ENCODE peak calls at places on chromosomes 12 and 14, in nine cellular contexts. One of them, this sample, is unnamed.

GRCh38 chr12:321606-322326 is 59.1 kb upstream of the SLC6A13 start:
- DNase-seq in GM12865: no peak
- DNase-seq in stimulated activated CD4-positive, alpha-beta T cell treated with anti-CD3 and anti-CD28 coated beads, Interleukin-15, amount 100 ng/mL, for 1 hour: no peak
- DNase-seq in activated CD8-positive, alpha-beta memory T cell treated with anti-CD3 and anti-CD28 coated beads for 24 hours: no peak
- DNase-seq in CD4-positive, alpha-beta T cell: no peak
- DNase-seq in nephron progenitor cell: no peak
- DNase-seq in H7: no peak
- DNase-seq in GM23248: peak
- DNase-seq in frontal cortex: no peak
- DNase-seq in this sample: peak

GRCh38 chr12:53071591-53072551 is 7.3 kb downstream of the SPRYD3 start:
- DNase-seq in GM12865: no peak
- DNase-seq in stimulated activated CD4-positive, alpha-beta T cell treated with anti-CD3 and anti-CD28 coated beads, Interleukin-15, amount 100 ng/mL, for 1 hour: no peak
- DNase-seq in activated CD8-positive, alpha-beta memory T cell treated with anti-CD3 and anti-CD28 coated beads for 24 hours: no peak
- DNase-seq in CD4-positive, alpha-beta T cell: no peak
- DNase-seq in nephron progenitor cell: no peak
- DNase-seq in H7: peak
- DNase-seq in GM23248: peak
- DNase-seq in frontal cortex: no peak
- DNase-seq in this sample: peak

GRCh38 chr12:132335179-132335756 is 5.9 kb upstream of the GALNT9 start:
- DNase-seq in GM12865: no peak
- DNase-seq in stimulated activated CD4-positive, alpha-beta T cell treated with anti-CD3 and anti-CD28 coated beads, Interleukin-15, amount 100 ng/mL, for 1 hour: no peak
- DNase-seq in activated CD8-positive, alpha-beta memory T cell treated with anti-CD3 and anti-CD28 coated beads for 24 hours: no peak
- DNase-seq in CD4-positive, alpha-beta T cell: no peak
- DNase-seq in nephron progenitor cell: no peak
- DNase-seq in H7: no peak
- DNase-seq in GM23248: no peak
- DNase-seq in frontal cortex: no peak
- DNase-seq in this sample: no peak

GRCh38 chr14:29454026-29454693 is 473.5 kb downstream of the PRKD1 start:
- DNase-seq in GM12865: no peak
- DNase-seq in stimulated activated CD4-positive, alpha-beta T cell treated with anti-CD3 and anti-CD28 coated beads, Interleukin-15, amount 100 ng/mL, for 1 hour: no peak
- DNase-seq in activated CD8-positive, alpha-beta memory T cell treated with anti-CD3 and anti-CD28 coated beads for 24 hours: no peak
- DNase-seq in CD4-positive, alpha-beta T cell: no peak
- DNase-seq in nephron progenitor cell: no peak
- DNase-seq in H7: no peak
- DNase-seq in GM23248: no peak
- DNase-seq in frontal cortex: no peak
- DNase-seq in this sample: no peak

GRCh38 chr12:52495385-52495784 is 2.3 kb upstream of the KRT6A start:
- DNase-seq in GM12865: no peak
- DNase-seq in stimulated activated CD4-positive, alpha-beta T cell treated with anti-CD3 and anti-CD28 coated beads, Interleukin-15, amount 100 ng/mL, for 1 hour: no peak
- DNase-seq in activated CD8-positive, alpha-beta memory T cell treated with anti-CD3 and anti-CD28 coated beads for 24 hours: no peak
- DNase-seq in CD4-positive, alpha-beta T cell: no peak
- DNase-seq in nephron progenitor cell: peak
- DNase-seq in H7: peak
- DNase-seq in GM23248: peak
- DNase-seq in frontal cortex: no peak
- DNase-seq in this sample: peak

GRCh38 chr14:94046696-94047250 is 20.6 kb downstream of the OTUB2 start:
- DNase-seq in GM12865: no peak
- DNase-seq in stimulated activated CD4-positive, alpha-beta T cell treated with anti-CD3 and anti-CD28 coated beads, Interleukin-15, amount 100 ng/mL, for 1 hour: no peak
- DNase-seq in activated CD8-positive, alpha-beta memory T cell treated with anti-CD3 and anti-CD28 coated beads for 24 hours: peak
- DNase-seq in CD4-positive, alpha-beta T cell: no peak
- DNase-seq in nephron progenitor cell: no peak
- DNase-seq in H7: no peak
- DNase-seq in GM23248: no peak
- DNase-seq in frontal cortex: no peak
- DNase-seq in this sample: no peak

GRCh38 chr14:69153848-69154208 is 909 bp upstream of the DCAF5 start:
- DNase-seq in GM12865: peak
- DNase-seq in stimulated activated CD4-positive, alpha-beta T cell treated with anti-CD3 and anti-CD28 coated beads, Interleukin-15, amount 100 ng/mL, for 1 hour: no peak
- DNase-seq in activated CD8-positive, alpha-beta memory T cell treated with anti-CD3 and anti-CD28 coated beads for 24 hours: peak
- DNase-seq in CD4-positive, alpha-beta T cell: no peak
- DNase-seq in nephron progenitor cell: peak
- DNase-seq in H7: no peak
- DNase-seq in GM23248: peak
- DNase-seq in frontal cortex: no peak
- DNase-seq in this sample: no peak

GRCh38 chr14:32531942-32532341 is 202.8 kb downstream of the AKAP6 start:
- DNase-seq in GM12865: no peak
- DNase-seq in stimulated activated CD4-positive, alpha-beta T cell treated with anti-CD3 and anti-CD28 coated beads, Interleukin-15, amount 100 ng/mL, for 1 hour: no peak
- DNase-seq in activated CD8-positive, alpha-beta memory T cell treated with anti-CD3 and anti-CD28 coated beads for 24 hours: no peak
- DNase-seq in CD4-positive, alpha-beta T cell: no peak
- DNase-seq in nephron progenitor cell: no peak
- DNase-seq in H7: no peak
- DNase-seq in GM23248: no peak
- DNase-seq in frontal cortex: no peak
- DNase-seq in this sample: no peak

GRCh38 chr12:71695782-71696181 is 9.9 kb downstream of the TMEM19 start:
- DNase-seq in GM12865: no peak
- DNase-seq in stimulated activated CD4-positive, alpha-beta T cell treated with anti-CD3 and anti-CD28 coated beads, Interleukin-15, amount 100 ng/mL, for 1 hour: no peak
- DNase-seq in activated CD8-positive, alpha-beta memory T cell treated with anti-CD3 and anti-CD28 coated beads for 24 hours: no peak
- DNase-seq in CD4-positive, alpha-beta T cell: no peak
- DNase-seq in nephron progenitor cell: no peak
- DNase-seq in H7: no peak
- DNase-seq in GM23248: no peak
- DNase-seq in frontal cortex: no peak
- DNase-seq in this sample: no peak

GRCh38 chr12:1474059-1474537 is 120.3 kb downstream of the FBXL14 start:
- DNase-seq in GM12865: no peak
- DNase-seq in stimulated activated CD4-positive, alpha-beta T cell treated with anti-CD3 and anti-CD28 coated beads, Interleukin-15, amount 100 ng/mL, for 1 hour: no peak
- DNase-seq in activated CD8-positive, alpha-beta memory T cell treated with anti-CD3 and anti-CD28 coated beads for 24 hours: no peak
- DNase-seq in CD4-positive, alpha-beta T cell: no peak
- DNase-seq in nephron progenitor cell: no peak
- DNase-seq in H7: no peak
- DNase-seq in GM23248: peak
- DNase-seq in frontal cortex: no peak
- DNase-seq in this sample: no peak

GRCh38 chr12:90338365-90338764 is 616.6 kb downstream of the CCER1 start:
- DNase-seq in GM12865: no peak
- DNase-seq in stimulated activated CD4-positive, alpha-beta T cell treated with anti-CD3 and anti-CD28 coated beads, Interleukin-15, amount 100 ng/mL, for 1 hour: no peak
- DNase-seq in activated CD8-positive, alpha-beta memory T cell treated with anti-CD3 and anti-CD28 coated beads for 24 hours: no peak
- DNase-seq in CD4-positive, alpha-beta T cell: no peak
- DNase-seq in nephron progenitor cell: no peak
- DNase-seq in H7: no peak
- DNase-seq in GM23248: no peak
- DNase-seq in frontal cortex: no peak
- DNase-seq in this sample: no peak

GRCh38 chr12:20555771-20556170 is 139.4 kb upstream of the SLCO1C1 start:
- DNase-seq in GM12865: no peak
- DNase-seq in stimulated activated CD4-positive, alpha-beta T cell treated with anti-CD3 and anti-CD28 coated beads, Interleukin-15, amount 100 ng/mL, for 1 hour: no peak
- DNase-seq in activated CD8-positive, alpha-beta memory T cell treated with anti-CD3 and anti-CD28 coated beads for 24 hours: no peak
- DNase-seq in CD4-positive, alpha-beta T cell: no peak
- DNase-seq in nephron progenitor cell: no peak
- DNase-seq in H7: no peak
- DNase-seq in GM23248: no peak
- DNase-seq in frontal cortex: no peak
- DNase-seq in this sample: no peak

GRCh38 chr12:31591308-31591901 is 469 bp upstream of the DENND5B start:
- DNase-seq in GM12865: peak
- DNase-seq in stimulated activated CD4-positive, alpha-beta T cell treated with anti-CD3 and anti-CD28 coated beads, Interleukin-15, amount 100 ng/mL, for 1 hour: no peak
- DNase-seq in activated CD8-positive, alpha-beta memory T cell treated with anti-CD3 and anti-CD28 coated beads for 24 hours: peak
- DNase-seq in CD4-positive, alpha-beta T cell: no peak
- DNase-seq in nephron progenitor cell: peak
- DNase-seq in H7: peak
- DNase-seq in GM23248: peak
- DNase-seq in frontal cortex: peak
- DNase-seq in this sample: no peak

GRCh38 chr12:114420553-114420952 is 14.6 kb upstream of the TBX5 start:
- DNase-seq in GM12865: no peak
- DNase-seq in stimulated activated CD4-positive, alpha-beta T cell treated with anti-CD3 and anti-CD28 coated beads, Interleukin-15, amount 100 ng/mL, for 1 hour: no peak
- DNase-seq in activated CD8-positive, alpha-beta memory T cell treated with anti-CD3 and anti-CD28 coated beads for 24 hours: no peak
- DNase-seq in CD4-positive, alpha-beta T cell: no peak
- DNase-seq in nephron progenitor cell: no peak
- DNase-seq in H7: no peak
- DNase-seq in GM23248: no peak
- DNase-seq in frontal cortex: no peak
- DNase-seq in this sample: no peak

GRCh38 chr14:81557137-81557536 is 23.5 kb upstream of the SEL1L start:
- DNase-seq in GM12865: no peak
- DNase-seq in stimulated activated CD4-positive, alpha-beta T cell treated with anti-CD3 and anti-CD28 coated beads, Interleukin-15, amount 100 ng/mL, for 1 hour: no peak
- DNase-seq in activated CD8-positive, alpha-beta memory T cell treated with anti-CD3 and anti-CD28 coated beads for 24 hours: no peak
- DNase-seq in CD4-positive, alpha-beta T cell: no peak
- DNase-seq in nephron progenitor cell: no peak
- DNase-seq in H7: no peak
- DNase-seq in GM23248: no peak
- DNase-seq in frontal cortex: no peak
- DNase-seq in this sample: no peak

GRCh38 chr12:27498159-27498558 is 25.8 kb upstream of the PPFIBP1 start:
- DNase-seq in GM12865: peak
- DNase-seq in stimulated activated CD4-positive, alpha-beta T cell treated with anti-CD3 and anti-CD28 coated beads, Interleukin-15, amount 100 ng/mL, for 1 hour: no peak
- DNase-seq in activated CD8-positive, alpha-beta memory T cell treated with anti-CD3 and anti-CD28 coated beads for 24 hours: no peak
- DNase-seq in CD4-positive, alpha-beta T cell: no peak
- DNase-seq in nephron progenitor cell: no peak
- DNase-seq in H7: no peak
- DNase-seq in GM23248: no peak
- DNase-seq in frontal cortex: no peak
- DNase-seq in this sample: no peak